ENCODE peak calls at places on chromosomes 3 and 15, in six cellular contexts. One of them, this sample, is unnamed.
A peak's percentile ranks its signal among the peaks of the same experiment; 100 is the strongest.

GRCh38 chr15:70266412-70267089 is 168.8 kb upstream of the TLE3 start:
- DNase-seq in LoVo: no peak
- DNase-seq in activated CD4-positive, alpha-beta T cell treated with anti-CD3 and anti-CD28 coated beads, Interleukin-2, amount 10 ng/mL, durations not matched to agents 7 days and 5 days: no peak
- DNase-seq in GM12891: no peak
- DNase-seq in CD8-positive, alpha-beta T cell: no peak
- DNase-seq in KBM-7: peak; percentile 84
- DNase-seq in this sample: no peak

GRCh38 chr3:81502251-81502650 is 259.2 kb downstream of the GBE1 start:
- DNase-seq in KBM-7: no peak
- DNase-seq in activated CD4-positive, alpha-beta T cell treated with anti-CD3 and anti-CD28 coated beads, Interleukin-2, amount 10 ng/mL, durations not matched to agents 7 days and 5 days: no peak
- DNase-seq in LoVo: no peak
- DNase-seq in GM12891: no peak
- DNase-seq in CD8-positive, alpha-beta T cell: no peak
- DNase-seq in this sample: no peak

GRCh38 chr3:78857494-78858111 is 910.2 kb downstream of the ROBO1 start:
- DNase-seq in activated CD4-positive, alpha-beta T cell treated with anti-CD3 and anti-CD28 coated beads, Interleukin-2, amount 10 ng/mL, durations not matched to agents 7 days and 5 days: no peak
- DNase-seq in GM12891: no peak
- DNase-seq in CD8-positive, alpha-beta T cell: no peak
- DNase-seq in KBM-7: no peak
- DNase-seq in LoVo: no peak
- DNase-seq in this sample: no peak

GRCh38 chr15:35466476-35466875 is 79.5 kb downstream of the DPH6 start:
- DNase-seq in activated CD4-positive, alpha-beta T cell treated with anti-CD3 and anti-CD28 coated beads, Interleukin-2, amount 10 ng/mL, durations not matched to agents 7 days and 5 days: no peak
- DNase-seq in CD8-positive, alpha-beta T cell: no peak
- DNase-seq in KBM-7: no peak
- DNase-seq in GM12891: no peak
- DNase-seq in LoVo: no peak
- DNase-seq in this sample: no peak

GRCh38 chr15:69647160-69647513 is 194.5 kb downstream of the RPLP1 start:
- DNase-seq in CD8-positive, alpha-beta T cell: no peak
- DNase-seq in activated CD4-positive, alpha-beta T cell treated with anti-CD3 and anti-CD28 coated beads, Interleukin-2, amount 10 ng/mL, durations not matched to agents 7 days and 5 days: no peak
- DNase-seq in GM12891: no peak
- DNase-seq in LoVo: no peak
- DNase-seq in KBM-7: no peak
- DNase-seq in this sample: no peak

GRCh38 chr3:129794319-129795201 is 99.0 kb downstream of the TMCC1 start:
- DNase-seq in KBM-7: peak; percentile 46
- DNase-seq in activated CD4-positive, alpha-beta T cell treated with anti-CD3 and anti-CD28 coated beads, Interleukin-2, amount 10 ng/mL, durations not matched to agents 7 days and 5 days: peak; percentile 11
- DNase-seq in CD8-positive, alpha-beta T cell: no peak
- DNase-seq in LoVo: peak; percentile 95
- DNase-seq in GM12891: no peak
- DNase-seq in this sample: no peak

GRCh38 chr15:62344806-62345539 is 179.9 kb upstream of the C2CD4B start:
- DNase-seq in KBM-7: peak; percentile 45
- DNase-seq in GM12891: peak; percentile 39
- DNase-seq in activated CD4-positive, alpha-beta T cell treated with anti-CD3 and anti-CD28 coated beads, Interleukin-2, amount 10 ng/mL, durations not matched to agents 7 days and 5 days: peak; percentile 68
- DNase-seq in CD8-positive, alpha-beta T cell: peak; percentile 9
- DNase-seq in LoVo: peak; percentile 81
- DNase-seq in this sample: peak; percentile 59

GRCh38 chr15:40108061-40108854 is 421 bp downstream of the BMF start:
- DNase-seq in GM12891: no peak
- DNase-seq in KBM-7: no peak
- DNase-seq in activated CD4-positive, alpha-beta T cell treated with anti-CD3 and anti-CD28 coated beads, Interleukin-2, amount 10 ng/mL, durations not matched to agents 7 days and 5 days: no peak
- DNase-seq in LoVo: no peak
- DNase-seq in CD8-positive, alpha-beta T cell: no peak
- DNase-seq in this sample: no peak

GRCh38 chr15:45588199-45588910 is 1.2 kb downstream of the BLOC1S6 start:
- DNase-seq in LoVo: no peak
- DNase-seq in CD8-positive, alpha-beta T cell: no peak
- DNase-seq in KBM-7: no peak
- DNase-seq in activated CD4-positive, alpha-beta T cell treated with anti-CD3 and anti-CD28 coated beads, Interleukin-2, amount 10 ng/mL, durations not matched to agents 7 days and 5 days: no peak
- DNase-seq in GM12891: no peak
- DNase-seq in this sample: no peak

GRCh38 chr3:72265250-72265649 is 480.3 kb upstream of the PROK2 start:
- DNase-seq in GM12891: no peak
- DNase-seq in LoVo: no peak
- DNase-seq in CD8-positive, alpha-beta T cell: no peak
- DNase-seq in activated CD4-positive, alpha-beta T cell treated with anti-CD3 and anti-CD28 coated beads, Interleukin-2, amount 10 ng/mL, durations not matched to agents 7 days and 5 days: no peak
- DNase-seq in KBM-7: peak; percentile 45
- DNase-seq in this sample: no peak

GRCh38 chr3:133956333-133956732 is 60.7 kb upstream of the RAB6B start:
- DNase-seq in KBM-7: no peak
- DNase-seq in GM12891: no peak
- DNase-seq in activated CD4-positive, alpha-beta T cell treated with anti-CD3 and anti-CD28 coated beads, Interleukin-2, amount 10 ng/mL, durations not matched to agents 7 days and 5 days: no peak
- DNase-seq in CD8-positive, alpha-beta T cell: no peak
- DNase-seq in LoVo: no peak
- DNase-seq in this sample: no peak

GRCh38 chr3:72679540-72680198 is 168.6 kb downstream of the SHQ1 start:
- DNase-seq in LoVo: no peak
- DNase-seq in activated CD4-positive, alpha-beta T cell treated with anti-CD3 and anti-CD28 coated beads, Interleukin-2, amount 10 ng/mL, durations not matched to agents 7 days and 5 days: no peak
- DNase-seq in CD8-positive, alpha-beta T cell: no peak
- DNase-seq in KBM-7: peak; percentile 20
- DNase-seq in GM12891: peak; percentile 25
- DNase-seq in this sample: no peak

GRCh38 chr3:13179181-13179580 is 106.0 kb upstream of the IQSEC1 start:
- DNase-seq in CD8-positive, alpha-beta T cell: no peak
- DNase-seq in KBM-7: no peak
- DNase-seq in LoVo: no peak
- DNase-seq in GM12891: no peak
- DNase-seq in activated CD4-positive, alpha-beta T cell treated with anti-CD3 and anti-CD28 coated beads, Interleukin-2, amount 10 ng/mL, durations not matched to agents 7 days and 5 days: no peak
- DNase-seq in this sample: no peak

GRCh38 chr3:6120786-6121185 is 740.1 kb upstream of the GRM7 start:
- DNase-seq in GM12891: no peak
- DNase-seq in KBM-7: no peak
- DNase-seq in activated CD4-positive, alpha-beta T cell treated with anti-CD3 and anti-CD28 coated beads, Interleukin-2, amount 10 ng/mL, durations not matched to agents 7 days and 5 days: no peak
- DNase-seq in LoVo: no peak
- DNase-seq in CD8-positive, alpha-beta T cell: no peak
- DNase-seq in this sample: no peak

GRCh38 chr15:98174286-98174685 is 213.8 kb downstream of the ARRDC4 start:
- DNase-seq in activated CD4-positive, alpha-beta T cell treated with anti-CD3 and anti-CD28 coated beads, Interleukin-2, amount 10 ng/mL, durations not matched to agents 7 days and 5 days: peak; percentile 6
- DNase-seq in GM12891: no peak
- DNase-seq in LoVo: peak; percentile 1
- DNase-seq in KBM-7: peak; percentile 19
- DNase-seq in CD8-positive, alpha-beta T cell: no peak
- DNase-seq in this sample: no peak

This sample was measured in GM19239.